ENCODE peak calls at places on chromosomes 11 and 22, in ten cellular contexts. F, C, R, G, N, P, D, B, U and H are unnamed samples.

GRCh38 chr11:1393038-1393710 is 3.4 kb downstream of the BRSK2 start:
- DNase-seq in F (no peak), C (no peak), R (peak), G (no peak), N (no peak), P (no peak), D (no peak), B (no peak), U (no peak), H (no peak)

GRCh38 chr22:44392446-44392921 is 79.7 kb upstream of the SHISAL1 start:
- DNase-seq in F (no peak), C (no peak), R (no peak), G (no peak), N (no peak), P (no peak), D (peak), B (no peak), U (no peak), H (no peak)

GRCh38 chr22:43236401-43237166 is 49.6 kb upstream of the TTLL12 start:
- DNase-seq in F (no peak), C (no peak), R (peak), G (no peak), N (no peak), P (no peak), D (no peak), B (no peak), U (no peak), H (no peak)

GRCh38 chr11:113435190-113435968 is 39.8 kb downstream of the DRD2 start:
- DNase-seq in F (no peak), C (no peak), R (no peak), G (no peak), N (no peak), P (no peak), D (no peak), B (no peak), U (no peak), H (no peak)

GRCh38 chr11:65958774-65959420 is 2.6 kb upstream of the SART1 start:
- DNase-seq in F (no peak), C (no peak), R (no peak), G (no peak), N (no peak), P (no peak), D (no peak), B (no peak), U (no peak), H (no peak)

GRCh38 chr11:65498042-65498726 is 661 bp upstream of the MALAT1 start:
- DNase-seq in F (no peak), C (peak), R (peak), G (no peak), N (peak), P (no peak), D (peak), B (peak), U (peak), H (no peak)

GRCh38 chr11:35486446-35486845 is 39.0 kb downstream of the PAMR1 start:
- DNase-seq in F (no peak), C (peak), R (no peak), G (no peak), N (no peak), P (no peak), D (no peak), B (no peak), U (no peak), H (no peak)

GRCh38 chr11:126194121-126194543 is 17.3 kb downstream of the RPUSD4 start:
- DNase-seq in F (no peak), C (peak), R (no peak), G (no peak), N (peak), P (no peak), D (peak), B (peak), U (peak), H (no peak)

GRCh38 chr11:2263724-2264360 is 6.5 kb downstream of the ASCL2 start:
- DNase-seq in F (no peak), C (no peak), R (no peak), G (no peak), N (no peak), P (no peak), D (no peak), B (no peak), U (no peak), H (no peak)

GRCh38 chr22:25650834-25651233 is 86.4 kb downstream of the GRK3 start:
- DNase-seq in F (no peak), C (no peak), R (no peak), G (peak), N (no peak), P (no peak), D (no peak), B (no peak), U (no peak), H (no peak)

GRCh38 chr22:48464246-48464645 is 1363.4 kb downstream of the BRD1 start:
- DNase-seq in F (no peak), C (no peak), R (no peak), G (no peak), N (no peak), P (no peak), D (no peak), B (no peak), U (no peak), H (no peak)

GRCh38 chr11:15793032-15793996 is 563.0 kb downstream of the SOX6 start:
- DNase-seq in F (no peak), C (peak), R (no peak), G (no peak), N (peak), P (peak), D (peak), B (no peak), U (peak), H (no peak)

GRCh38 chr22:49972163-49973017 is 11.8 kb downstream of the PIM3 start:
- DNase-seq in F (peak), C (no peak), R (peak), G (no peak), N (no peak), P (no peak), D (no peak), B (no peak), U (no peak), H (no peak)

GRCh38 chr11:57645716-57646085 is 4.0 kb downstream of the YPEL4 start:
- DNase-seq in F (no peak), C (no peak), R (no peak), G (no peak), N (no peak), P (no peak), D (no peak), B (no peak), U (no peak), H (no peak)

GRCh38 chr22:26748845-26749244 is 91.5 kb downstream of the MIAT start:
- DNase-seq in F (no peak), C (no peak), R (no peak), G (no peak), N (peak), P (no peak), D (no peak), B (no peak), U (no peak), H (no peak)

GRCh38 chr11:117620131-117620530 is 176.9 kb downstream of the DSCAML1 start:
- DNase-seq in F (no peak), C (no peak), R (no peak), G (no peak), N (no peak), P (no peak), D (no peak), B (no peak), U (no peak), H (no peak)

GRCh38 chr11:39361557-39361956 is 2097.9 kb downstream of the LRRC4C start:
- DNase-seq in F (no peak), C (no peak), R (no peak), G (no peak), N (no peak), P (no peak), D (no peak), B (no peak), U (no peak), H (no peak)
- TF ChIP-seq CTCF in F (no peak), C (no peak), R (no peak), G (no peak), N (no peak), P (no peak), D (no peak), B (no peak), U (no peak), H (no peak)

GRCh38 chr11:30406978-30407762 is 84.3 kb downstream of the ARL14EP start:
- DNase-seq in F (no peak), C (no peak), R (peak), G (no peak), N (no peak), P (no peak), D (no peak), B (no peak), U (no peak), H (no peak)
- H3K4me3 ChIP-seq in F (no peak), C (no peak), R (no peak), G (no peak), N (no peak), P (no peak), D (no peak), B (no peak), U (no peak), H (no peak)

GRCh38 chr11:75823415-75823814 is 8.4 kb downstream of the UVRAG start:
- DNase-seq in F (no peak), C (no peak), R (no peak), G (no peak), N (no peak), P (no peak), D (no peak), B (no peak), U (no peak), H (no peak)
- TF ChIP-seq CTCF in F (no peak), C (no peak), R (no peak), G (no peak), N (no peak), P (no peak), D (no peak), B (no peak), U (no peak), H (no peak)

DNA sequence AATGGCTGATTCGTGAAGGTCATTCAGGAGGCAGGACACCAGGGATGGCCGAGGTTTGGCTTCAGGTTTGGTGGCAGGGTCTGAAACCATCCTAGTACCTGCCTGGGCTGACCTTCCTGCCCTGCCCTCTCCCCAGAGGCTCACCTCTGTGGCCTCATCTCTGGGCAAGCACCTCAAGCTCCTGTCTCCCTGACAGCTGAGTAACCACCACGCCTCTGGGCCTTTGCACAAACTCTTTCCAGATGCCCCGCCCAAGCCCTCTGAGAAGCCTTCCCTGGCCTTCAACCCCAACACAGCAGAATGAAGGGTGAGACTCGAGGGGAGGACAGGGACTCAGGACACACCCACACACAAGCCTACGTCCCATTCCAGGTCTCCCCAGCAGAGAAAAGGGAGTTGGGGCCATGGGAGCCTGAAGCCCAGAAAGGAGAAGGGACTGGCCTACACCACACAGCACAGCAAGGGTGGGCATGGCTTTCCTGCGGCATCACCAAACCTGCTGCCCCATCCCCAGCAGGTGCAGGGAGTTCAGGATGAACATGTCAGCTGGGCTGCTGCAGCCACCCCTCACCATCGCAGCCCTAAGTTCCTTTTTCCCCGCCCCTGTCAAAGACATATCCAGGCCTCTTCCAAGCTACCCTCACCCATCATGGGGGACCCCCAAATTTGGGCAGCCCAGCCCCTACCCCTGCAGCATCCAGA is 2.4 kb downstream of the SHISA8 start:
- DNase-seq in F (no peak), C (no peak), R (no peak), G (no peak), N (no peak), P (no peak), D (no peak), B (no peak), U (no peak), H (no peak)
- H3K4me3 ChIP-seq in F (no peak), C (no peak), R (no peak), G (peak), N (no peak), P (no peak), D (no peak), B (no peak), U (no peak), H (no peak)

GRCh38 chr11:119054418-119054817 is 2.6 kb downstream of the HYOU1 start:
- DNase-seq in F (no peak), C (no peak), R (no peak), G (no peak), N (no peak), P (no peak), D (no peak), B (no peak), U (no peak), H (no peak)

GRCh38 chr11:119057000-119057769 is at the start of gene HYOU1:
- DNase-seq in F (peak), C (peak), R (peak), G (peak), N (peak), P (peak), D (peak), B (peak), U (peak), H (peak)

GRCh38 chr11:119056397-119056999 is 507 bp downstream of the HYOU1 start:
- DNase-seq in F (no peak), C (peak), R (peak), G (no peak), N (no peak), P (no peak), D (peak), B (peak), U (no peak), H (no peak)

GRCh38 chr11:119052163-119052814 is 4.7 kb downstream of the HYOU1 start:
- DNase-seq in F (no peak), C (no peak), R (no peak), G (no peak), N (no peak), P (no peak), D (peak), B (no peak), U (no peak), H (no peak)

GRCh38 chr11:119055901-119056300 is 1.1 kb downstream of the HYOU1 start:
- DNase-seq in F (no peak), C (peak), R (no peak), G (no peak), N (peak), P (no peak), D (peak), B (no peak), U (no peak), H (no peak)
- TF ChIP-seq CTCF in F (no peak), C (peak), R (no peak), G (no peak), N (peak), P (peak), D (no peak), B (no peak), U (peak), H (peak)

GRCh38 chr11:61833478-61833877 is 5.4 kb downstream of the FADS2 start:
- DNase-seq in F (no peak), C (no peak), R (peak), G (no peak), N (no peak), P (no peak), D (no peak), B (no peak), U (no peak), H (no peak)
- H3K4me3 ChIP-seq in F (no peak), C (no peak), R (no peak), G (no peak), N (no peak), P (no peak), D (no peak), B (no peak), U (no peak), H (no peak)